ENCODE peak calls at places on chromosomes 13 and 19, in four cellular contexts. Y, I, A and U are unnamed samples.

GRCh38 chr19:55080121-55080914 is 4.6 kb downstream of the EPS8L1 start:
- DNase-seq in Y (no peak), I (peak), A (no peak), U (peak)

GRCh38 chr19:35154535-35155406 is at the start of gene FXYD5:
- DNase-seq in A (no peak), I (peak), Y (peak), U (peak)

GRCh38 chr13:60148918-60149317 is 14.8 kb downstream of the DIAPH3 start:
- DNase-seq in Y (no peak), A (no peak), I (no peak), U (no peak)

GRCh38 chr13:98782654-98783053 is 30.2 kb upstream of the SLC15A1 start:
- DNase-seq in A (no peak), I (peak), Y (no peak), U (no peak)

GRCh38 chr19:1856698-1857603 is 6.4 kb downstream of the KLF16 start:
- DNase-seq in A (no peak), I (peak), Y (peak), U (no peak)

GRCh38 chr19:4647676-4648644 is 8.6 kb downstream of the TNFAIP8L1 start:
- DNase-seq in Y (peak), A (no peak), I (no peak), U (no peak)

GRCh38 chr19:3465552-3465951 is 14.8 kb downstream of the SMIM24 start:
- DNase-seq in Y (no peak), I (no peak), A (no peak), U (no peak)

GRCh38 chr13:44331446-44331845 is 42.2 kb upstream of the SERP2 start:
- DNase-seq in I (peak), A (no peak), Y (no peak), U (no peak)

GRCh38 chr13:23254506-23254905 is 73.7 kb downstream of the SGCG start:
- DNase-seq in Y (no peak), A (no peak), I (no peak), U (no peak)

DNA sequence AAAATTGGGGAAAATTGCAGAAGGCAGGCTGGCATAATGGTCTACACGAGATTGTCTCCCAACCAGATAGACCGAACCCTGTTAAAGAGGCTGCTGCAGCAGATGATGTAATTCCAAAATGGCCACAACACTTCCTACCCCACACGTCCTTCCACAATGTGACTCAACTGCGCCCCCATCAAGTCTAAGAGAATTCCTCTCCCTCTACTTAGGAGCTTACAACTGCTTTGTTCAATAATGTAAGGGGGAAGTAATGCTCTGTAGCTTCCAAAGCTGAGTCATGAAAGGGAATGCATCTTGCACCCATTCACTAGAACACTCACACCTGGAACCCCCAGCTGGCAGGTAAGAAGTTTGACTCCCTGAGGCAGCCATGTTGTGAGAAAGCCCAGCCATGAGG is 117.8 kb upstream of the IRS2 start:
- DNase-seq in A (no peak), I (no peak), Y (no peak), U (no peak)
- TF ChIP-seq CTCF in A (no peak), I (no peak), Y (no peak), U (no peak)

GRCh38 chr19:7868671-7869452 is 5.3 kb downstream of the PRR36 start:
- DNase-seq in Y (peak), A (no peak), I (peak), U (peak)
- TF ChIP-seq CTCF in Y (peak), A (peak), I (peak), U (peak)

DNA sequence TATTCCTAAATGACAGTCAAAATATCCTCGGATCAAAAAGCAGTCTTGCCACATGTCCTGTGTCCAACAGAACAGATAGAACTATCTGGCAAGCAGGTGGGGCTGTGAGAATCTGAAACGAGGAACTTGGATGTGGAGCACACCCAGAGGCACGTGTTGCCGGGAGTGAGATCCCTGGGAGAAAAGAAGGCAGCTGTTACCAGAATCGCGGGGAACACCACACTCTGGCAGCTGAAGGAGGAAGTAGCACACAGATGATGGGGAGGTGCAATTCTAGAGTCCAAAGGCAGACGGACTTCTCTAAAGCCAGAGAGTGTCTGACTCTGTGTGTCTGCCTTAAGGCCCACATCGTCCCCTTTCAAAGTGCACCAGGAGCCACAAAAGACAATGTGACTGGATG is 22.3 kb downstream of the SLC7A1 start:
- DNase-seq in I (peak), Y (no peak), A (no peak), U (no peak)
- TF ChIP-seq CTCF in I (no peak), Y (no peak), A (no peak), U (no peak)

GRCh38 chr13:88000239-88000638 is 329.1 kb downstream of the SLITRK5 start:
- DNase-seq in I (peak), Y (no peak), A (no peak), U (no peak)
- TF ChIP-seq CTCF in I (peak), Y (no peak), A (peak), U (no peak)

DNA sequence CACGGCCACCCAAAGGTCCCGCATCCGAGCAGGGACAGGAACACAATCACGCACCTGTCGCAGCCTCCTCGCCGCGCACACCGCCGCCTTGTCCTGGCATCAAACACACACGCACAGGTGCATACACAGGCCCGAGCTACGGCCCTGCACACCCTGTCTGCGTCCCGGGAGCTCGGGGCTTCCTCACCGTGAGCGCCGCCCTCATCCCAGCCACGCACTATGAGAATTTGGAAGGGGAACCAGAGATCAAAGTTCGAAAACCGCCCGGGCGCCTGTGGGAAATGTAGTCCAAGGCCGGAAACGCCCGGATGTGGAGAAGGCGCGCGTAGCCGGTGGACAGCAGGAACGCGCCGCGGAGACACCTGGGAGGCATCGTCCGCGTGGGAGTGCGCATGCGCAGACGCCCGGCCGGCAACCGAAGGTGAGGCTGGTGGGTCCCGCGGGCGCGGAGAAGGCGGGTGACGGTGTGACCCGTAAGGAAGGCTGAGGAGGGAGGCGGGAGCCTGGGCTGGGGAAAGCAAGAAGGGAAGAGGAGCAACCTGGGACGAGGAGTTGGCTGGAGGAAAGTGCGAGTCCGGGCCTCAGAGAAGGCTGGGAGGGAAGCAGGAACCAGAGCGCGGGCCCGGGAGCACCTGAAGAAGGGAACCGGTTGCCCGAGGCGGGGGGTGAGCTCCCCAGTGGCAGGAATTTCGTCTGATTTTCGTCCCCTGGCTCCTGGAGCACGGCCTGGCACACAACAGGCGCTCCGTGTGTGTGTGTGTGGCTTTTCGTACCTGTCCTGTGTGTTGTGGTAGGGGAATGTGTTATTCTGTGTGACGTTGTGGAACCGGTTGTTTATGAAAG is at the start of gene ZNF567:
- DNase-seq in A (peak), I (peak), Y (peak), U (peak)
- TF ChIP-seq CTCF in A (no peak), I (no peak), Y (no peak), U (no peak)

GRCh38 chr13:109764474-109765292 is 21.7 kb downstream of the IRS2 start:
- DNase-seq in I (peak), A (no peak), Y (no peak), U (no peak)
- TF ChIP-seq CTCF in I (peak), A (no peak), Y (no peak), U (no peak)